ENCODE peak calls at places on chromosomes 1 and 21, in six cellular contexts. I is A549, J is right lobe of liver, Q is adrenal gland, W is thyroid gland, E is stomach. G is an unnamed sample.

GRCh38 chr1:38746413-38746812 is 113.2 kb downstream of the RRAGC start:
- DNase-seq in E (no peak), Q (no peak), J (no peak), W (no peak), I (no peak), G (no peak)

GRCh38 chr1:31627930-31628421 is 10.5 kb downstream of the HCRTR1 start:
- DNase-seq in I (no peak), W (peak), Q (peak), E (peak), J (no peak), G (peak)

GRCh38 chr21:28427356-28428022 is 565.2 kb downstream of the LTN1 start:
- DNase-seq in J (no peak), E (no peak), W (no peak), I (no peak), Q (no peak), G (no peak)

GRCh38 chr1:44696789-44697188 is 22.3 kb downstream of the ARMH1 start:
- DNase-seq in Q (no peak), J (no peak), W (no peak), I (no peak), E (no peak), G (no peak)

GRCh38 chr1:192802406-192802805 is 6.4 kb upstream of the RGS2 start:
- DNase-seq in J (no peak), W (no peak), E (no peak), Q (no peak), I (no peak), G (no peak)

GRCh38 chr1:37146071-37146470 is 111.8 kb upstream of the GRIK3 start:
- DNase-seq in W (no peak), J (no peak), I (no peak), E (no peak), Q (peak), G (no peak)

GRCh38 chr1:25798666-25799345 is 1.2 kb upstream of the SELENON start:
- DNase-seq in Q (no peak), E (no peak), J (no peak), W (no peak), I (no peak), G (no peak)

GRCh38 chr1:26530898-26531598 is 1.5 kb downstream of the RPS6KA1 start:
- DNase-seq in I (peak), E (peak), Q (peak), J (no peak), W (peak), G (peak)

GRCh38 chr1:110492573-110492972 is 26.4 kb downstream of the KCNA10 start:
- DNase-seq in E (peak), Q (peak), I (no peak), J (no peak), W (no peak), G (no peak)

GRCh38 chr1:18414321-18414720 is 66.4 kb upstream of the KLHDC7A start:
- DNase-seq in I (no peak), J (no peak), W (no peak), Q (no peak), E (no peak), G (no peak)

GRCh38 chr1:107135466-107135865 is 5.4 kb upstream of the NTNG1 start:
- DNase-seq in I (no peak), J (no peak), W (no peak), Q (no peak), E (no peak), G (no peak)

GRCh38 chr1:210586785-210587184 is 258.1 kb downstream of the HHAT start:
- DNase-seq in J (no peak), I (no peak), W (peak), E (no peak), Q (no peak), G (no peak)

GRCh38 chr1:2032737-2033136 is 13.6 kb downstream of the GABRD start:
- DNase-seq in Q (no peak), E (no peak), I (no peak), W (no peak), J (no peak), G (no peak)

GRCh38 chr1:202129453-202130274 is 6.9 kb downstream of the GPR37L1 start:
- DNase-seq in I (no peak), E (no peak), J (no peak), W (no peak), Q (peak), G (no peak)

GRCh38 chr1:200290010-200290685 is 119.7 kb downstream of the ZNF281 start:
- DNase-seq in I (peak), J (no peak), Q (no peak), E (no peak), W (no peak), G (no peak)

GRCh38 chr1:93851878-93852277 is 27.1 kb downstream of the DNTTIP2 start:
- DNase-seq in Q (no peak), J (no peak), W (no peak), I (no peak), E (no peak), G (no peak)

GRCh38 chr1:182972231-182972630 is 19.3 kb upstream of the SHCBP1L start:
- DNase-seq in Q (no peak), E (no peak), W (no peak), J (no peak), I (no peak), G (no peak)

GRCh38 chr1:24694380-24694843 is 50.8 kb upstream of the CLIC4 start:
- DNase-seq in Q (no peak), J (no peak), E (no peak), I (no peak), W (no peak), G (no peak)

GRCh38 chr1:31013187-31013864 is 52.2 kb downstream of the PUM1 start:
- DNase-seq in I (no peak), Q (no peak), E (no peak), W (no peak), J (no peak), G (no peak)

GRCh38 chr1:196980859-196981258 is 3.5 kb downstream of the CFHR5 start:
- DNase-seq in Q (no peak), W (no peak), J (no peak), E (no peak), I (no peak), G (no peak)

GRCh38 chr1:151352001-151352718 is 5.1 kb upstream of the RFX5 start:
- DNase-seq in E (peak), I (no peak), J (no peak), Q (no peak), W (no peak), G (no peak)

GRCh38 chr1:43359696-43360095 is 915 bp downstream of the CDC20 start:
- DNase-seq in I (no peak), J (no peak), W (peak), E (no peak), Q (no peak), G (no peak)

GRCh38 chr1:14254184-14254583 is 344.3 kb upstream of the KAZN start:
- DNase-seq in I (no peak), W (no peak), E (no peak), Q (no peak), J (no peak), G (no peak)

GRCh38 chr21:33578214-33578613 is 10.3 kb downstream of the DONSON start:
- DNase-seq in Q (no peak), E (no peak), J (no peak), I (no peak), W (no peak), G (no peak)

GRCh38 chr1:35870651-35871309 is 12.2 kb upstream of the AGO1 start:
- DNase-seq in W (no peak), J (no peak), I (no peak), E (no peak), Q (no peak), G (no peak)

GRCh38 chr1:182600745-182601415 is 3.3 kb downstream of the RGS16 start:
- DNase-seq in E (no peak), J (no peak), I (no peak), W (no peak), Q (peak), G (no peak)

GRCh38 chr1:94619731-94620130 is 78.2 kb upstream of the F3 start:
- DNase-seq in E (no peak), Q (no peak), J (no peak), W (no peak), I (no peak), G (no peak)

GRCh38 chr1:10631811-10632481 is 157.2 kb downstream of the PEX14 start:
- DNase-seq in W (no peak), J (no peak), Q (no peak), I (no peak), E (no peak), G (no peak)

GRCh38 chr1:31752952-31753351 is 11.2 kb downstream of the ADGRB2 start:
- DNase-seq in E (no peak), Q (no peak), J (no peak), I (no peak), W (no peak), G (no peak)

GRCh38 chr1:193569696-193570269 is 383.4 kb upstream of the B3GALT2 start:
- DNase-seq in W (no peak), I (no peak), Q (no peak), J (no peak), E (no peak), G (no peak)

GRCh38 chr1:46757256-46757955 is 38.5 kb upstream of the EFCAB14 start:
- DNase-seq in J (no peak), I (no peak), W (peak), Q (no peak), E (peak), G (peak)

GRCh38 chr1:153192697-153193096 is 10.5 kb upstream of the LELP1 start:
- DNase-seq in J (no peak), Q (no peak), W (no peak), I (no peak), E (peak), G (no peak)

GRCh38 chr1:183291802-183292515 is 105.9 kb downstream of the LAMC2 start:
- DNase-seq in E (no peak), W (no peak), I (no peak), Q (no peak), J (no peak), G (no peak)

GRCh38 chr1:197268012-197268411 is at the start of gene CRB1:
- DNase-seq in E (no peak), Q (no peak), I (no peak), J (no peak), W (no peak), G (no peak)

GRCh38 chr1:235100124-235100801 is 28.4 kb downstream of the TOMM20 start:
- DNase-seq in E (no peak), W (no peak), I (no peak), J (peak), Q (peak), G (no peak)

DNA sequence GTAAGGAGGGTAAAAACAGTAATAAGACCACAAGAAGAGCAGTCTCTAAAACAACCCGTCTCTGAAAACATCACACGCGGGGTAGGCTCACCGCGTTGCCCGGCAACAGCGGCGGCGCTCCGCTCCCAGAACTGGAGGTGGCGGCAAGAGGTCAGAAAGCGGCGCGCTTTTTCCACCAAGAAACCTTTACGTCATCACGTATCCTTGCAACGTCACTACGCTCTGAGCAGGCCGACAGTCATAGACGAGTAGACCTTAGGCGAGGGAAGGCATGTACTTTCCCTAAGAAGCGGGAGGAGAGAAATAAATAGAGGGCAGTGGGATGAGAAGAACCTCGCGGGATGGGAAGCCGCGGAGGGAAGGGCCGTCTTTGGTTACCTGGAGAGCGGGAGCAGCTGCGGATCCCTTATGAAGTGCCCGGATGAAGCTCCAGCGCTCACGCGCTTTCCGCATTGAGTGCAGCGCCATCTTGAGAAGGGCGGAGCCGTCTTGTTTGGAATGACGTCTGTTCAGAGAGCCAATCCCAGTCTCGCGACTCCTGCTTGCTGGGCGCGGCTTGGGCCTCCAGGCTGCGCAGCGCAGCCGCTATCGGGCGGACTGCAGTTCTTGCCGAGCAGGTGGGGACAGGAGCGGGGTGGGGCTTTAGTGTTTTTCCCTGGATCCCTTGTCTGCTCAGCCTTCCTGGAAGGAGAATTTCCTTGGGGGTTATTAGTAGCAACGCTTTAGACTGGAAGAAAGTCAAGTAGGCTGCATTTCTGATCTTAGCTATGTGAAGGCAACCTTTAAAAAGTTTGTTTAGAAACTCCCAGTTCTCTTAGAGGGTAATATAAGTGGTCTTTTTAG is at the start of gene WARS2:
- DNase-seq in E (peak), J (peak), Q (peak), W (peak), I (peak), G (peak)
- TF ChIP-seq CTCF in E (no peak), J (no peak), Q (no peak), W (no peak), I (no peak), G (peak)

GRCh38 chr1:154578058-154578418 is 10.5 kb downstream of the CHRNB2 start:
- DNase-seq in Q (no peak), W (no peak), J (no peak), E (no peak), I (no peak), G (no peak)
- TF ChIP-seq POLR2A in Q (no peak), W (no peak), J (no peak), E (no peak), I (no peak), G (no peak)

GRCh38 chr1:88979054-88979748 is 13.2 kb downstream of the KYAT3 start:
- DNase-seq in J (no peak), I (no peak), E (no peak), W (no peak), Q (no peak), G (no peak)

GRCh38 chr1:88976235-88976634 is 16.2 kb downstream of the KYAT3 start:
- DNase-seq in J (no peak), I (no peak), E (no peak), Q (no peak), W (no peak), G (no peak)

DNA sequence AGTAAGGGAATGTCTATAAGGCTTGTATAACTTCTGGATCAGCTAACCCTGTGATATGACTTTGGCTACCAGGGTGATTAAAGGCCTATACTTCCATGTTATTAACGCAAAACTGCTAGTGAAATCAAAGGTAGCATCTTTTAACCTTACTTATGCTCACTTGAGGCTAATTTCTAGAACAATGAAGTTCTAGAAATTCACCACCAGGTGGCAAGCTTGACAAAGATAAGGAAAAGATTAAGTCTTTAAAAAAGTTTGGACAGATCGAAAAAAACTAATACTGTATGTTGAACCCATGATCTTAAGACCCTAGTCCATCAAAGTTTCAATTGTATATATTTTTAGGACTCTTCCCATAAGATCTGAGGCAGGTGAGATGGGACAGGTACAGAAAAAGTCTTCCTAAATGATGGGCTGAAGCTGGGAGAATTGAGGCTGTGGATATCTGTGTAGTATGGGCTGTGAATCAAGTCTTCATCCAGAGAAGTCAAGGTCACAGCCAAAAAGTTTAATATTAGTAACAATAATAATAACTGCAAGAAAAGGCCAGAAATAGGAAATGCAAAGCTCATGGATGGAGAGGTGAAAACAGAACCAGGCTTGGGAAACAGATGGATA is 18.8 kb downstream of the KYAT3 start:
- DNase-seq in W (no peak), E (no peak), I (peak), Q (no peak), J (no peak), G (no peak)
- TF ChIP-seq CTCF in W (peak), E (no peak), I (peak), Q (peak), J (peak), G (peak)

GRCh38 chr1:165827199-165828102 is at the start of gene UCK2:
- DNase-seq in Q (peak), W (peak), I (peak), J (peak), E (peak), G (peak)
- TF ChIP-seq POLR2A in Q (peak), W (no peak), I (peak), J (peak), E (no peak), G (peak)